ENCODE peak calls at places on chromosomes 2 and 18, in six cellular contexts. F, W, A, I, N and D are unnamed samples.

GRCh38 chr2:162123806-162124758 is 28.0 kb downstream of the GCG start:
- DNase-seq in W (peak; percentile 70), I (no peak), A (peak; percentile 57), N (no peak), F (no peak), D (no peak)

GRCh38 chr2:160324161-160324768 is 124.2 kb upstream of the ITGB6 start:
- DNase-seq in W (no peak), N (peak; percentile 53), F (peak; percentile 63), A (peak; percentile 48), I (peak; percentile 14), D (peak; percentile 53)

GRCh38 chr2:56313541-56313940 is 129.8 kb downstream of the CCDC85A start:
- DNase-seq in W (no peak), F (no peak), I (no peak), N (no peak), A (peak; percentile 35), D (no peak)

GRCh38 chr2:212970132-212970531 is 181.3 kb downstream of the IKZF2 start:
- DNase-seq in I (no peak), W (no peak), N (no peak), A (peak; percentile 59), F (no peak), D (no peak)

GRCh38 chr2:102245266-102246151 is 58.7 kb downstream of the IL1RL2 start:
- DNase-seq in I (no peak), N (peak; percentile 13), A (peak; percentile 48), W (no peak), F (no peak), D (no peak)

GRCh38 chr2:165471349-165471975 is 2.0 kb downstream of the CSRNP3 start:
- DNase-seq in I (no peak), A (no peak), F (no peak), N (no peak), W (no peak), D (no peak)

GRCh38 chr2:113979172-113980128 is 89.6 kb downstream of the ACTR3 start:
- DNase-seq in F (peak; percentile 28), N (peak; percentile 55), I (no peak), W (no peak), A (no peak), D (no peak)

GRCh38 chr2:1210352-1210751 is 202.9 kb upstream of the TPO start:
- DNase-seq in I (no peak), F (no peak), A (no peak), W (no peak), N (no peak), D (no peak)

GRCh38 chr2:129296401-129297343 is 682.8 kb upstream of the RAB6C start:
- DNase-seq in N (no peak), I (no peak), F (no peak), W (no peak), A (no peak), D (no peak)

GRCh38 chr2:63719052-63719451 is 122.6 kb upstream of the UGP2 start:
- DNase-seq in N (no peak), W (no peak), A (no peak), I (no peak), F (no peak), D (no peak)

GRCh38 chr2:182816856-182817255 is 49.6 kb downstream of the FRZB start:
- DNase-seq in N (no peak), I (no peak), W (no peak), F (no peak), A (no peak), D (no peak)

GRCh38 chr18:49055787-49056186 is 105.0 kb upstream of the SMAD7 start:
- DNase-seq in W (no peak), I (no peak), N (no peak), F (no peak), A (peak; percentile 93), D (no peak)

GRCh38 chr2:81996332-81996731 is 1691.8 kb upstream of the LRRTM1 start:
- DNase-seq in N (no peak), I (no peak), F (no peak), W (no peak), A (no peak), D (no peak)
- TF ChIP-seq CTCF in N (no peak), I (no peak), F (no peak), W (no peak), A (no peak), D (no peak)

GRCh38 chr18:61093967-61094366 is 239.3 kb upstream of the CDH20 start:
- DNase-seq in N (no peak), I (no peak), W (no peak), F (no peak), A (no peak), D (no peak)

GRCh38 chr18:61091379-61091778 is 241.9 kb upstream of the CDH20 start:
- DNase-seq in A (no peak), F (no peak), W (no peak), N (no peak), I (no peak), D (no peak)

DNA sequence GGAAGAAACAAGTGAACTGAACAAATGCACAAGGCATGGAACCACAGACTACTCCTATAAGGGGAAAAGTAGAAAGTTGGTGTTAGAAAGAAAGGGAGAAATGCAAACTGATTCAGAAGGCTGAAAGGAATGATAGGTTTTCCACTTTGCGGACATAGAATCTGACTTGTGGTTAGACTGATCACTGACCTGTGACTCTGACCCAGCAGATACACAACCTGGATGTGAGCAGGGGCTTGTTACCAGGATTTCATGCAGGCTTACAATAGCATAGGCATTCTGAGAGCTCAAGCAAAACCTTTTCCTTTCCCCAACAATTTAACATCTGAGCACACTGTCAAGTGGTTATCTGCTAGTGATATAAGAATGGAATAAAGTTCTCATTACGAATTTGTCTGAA is 237.0 kb upstream of the CDH20 start:
- DNase-seq in F (no peak), I (no peak), N (no peak), A (no peak), W (no peak), D (no peak)
- TF ChIP-seq CTCF in F (no peak), I (no peak), N (no peak), A (no peak), W (no peak), D (no peak)

GRCh38 chr2:174957049-174957448 is 48.1 kb downstream of the CHN1 start:
- DNase-seq in I (no peak), F (no peak), A (no peak), W (no peak), N (no peak), D (no peak)

GRCh38 chr2:174952607-174953006 is 52.6 kb downstream of the CHN1 start:
- DNase-seq in A (no peak), F (no peak), I (no peak), N (no peak), W (peak; percentile 91), D (no peak)

GRCh38 chr2:174949988-174950687 is 55.0 kb downstream of the CHN1 start:
- DNase-seq in W (no peak), F (no peak), I (no peak), A (no peak), N (no peak), D (no peak)

DNA sequence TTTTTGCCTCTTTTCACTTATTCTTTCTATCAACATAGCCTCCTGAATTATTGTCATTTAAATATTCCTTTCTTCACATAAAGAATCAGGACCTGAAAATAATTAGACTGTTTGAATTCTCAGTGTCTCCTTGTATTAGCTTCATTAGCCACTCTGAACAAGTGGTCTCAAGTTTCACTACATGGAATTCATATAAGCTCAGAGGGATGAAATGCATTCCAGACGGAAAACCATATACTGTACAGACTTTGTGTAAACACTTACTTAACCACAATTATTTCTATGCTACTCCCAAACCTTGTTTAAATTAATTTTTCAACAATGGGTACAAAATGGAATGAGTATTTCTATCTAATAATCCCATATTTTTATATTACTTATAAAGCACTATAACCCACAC is 53.4 kb downstream of the CHN1 start:
- DNase-seq in A (peak; percentile 65), N (no peak), F (no peak), I (no peak), W (peak; percentile 81), D (no peak)
- TF ChIP-seq CTCF in A (no peak), N (no peak), F (no peak), I (no peak), W (no peak), D (no peak)

DNA sequence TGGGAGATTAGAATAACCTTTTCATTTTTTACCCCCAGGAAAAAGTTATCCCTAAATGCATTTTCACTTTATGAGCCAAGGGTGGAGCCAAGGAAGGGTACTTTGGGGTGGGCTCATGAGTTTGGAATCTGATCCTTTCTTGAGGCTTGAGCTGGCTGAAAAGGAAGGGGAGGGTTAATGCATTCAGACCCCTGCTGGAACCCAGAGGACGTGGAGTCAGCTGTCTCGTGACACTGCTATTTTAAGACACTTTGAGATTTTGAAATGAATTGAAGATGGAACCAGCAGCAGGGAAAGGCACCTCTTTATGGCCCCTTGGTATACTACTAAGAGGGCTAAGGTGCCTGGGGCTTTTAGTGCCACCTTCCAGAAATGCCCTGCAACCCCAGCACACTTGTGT is 90.4 kb downstream of the MARCHF4 start:
- DNase-seq in A (no peak), I (no peak), W (no peak), F (no peak), N (no peak), D (no peak)
- TF ChIP-seq CTCF in A (no peak), I (no peak), W (no peak), F (no peak), N (no peak), D (no peak)

DNA sequence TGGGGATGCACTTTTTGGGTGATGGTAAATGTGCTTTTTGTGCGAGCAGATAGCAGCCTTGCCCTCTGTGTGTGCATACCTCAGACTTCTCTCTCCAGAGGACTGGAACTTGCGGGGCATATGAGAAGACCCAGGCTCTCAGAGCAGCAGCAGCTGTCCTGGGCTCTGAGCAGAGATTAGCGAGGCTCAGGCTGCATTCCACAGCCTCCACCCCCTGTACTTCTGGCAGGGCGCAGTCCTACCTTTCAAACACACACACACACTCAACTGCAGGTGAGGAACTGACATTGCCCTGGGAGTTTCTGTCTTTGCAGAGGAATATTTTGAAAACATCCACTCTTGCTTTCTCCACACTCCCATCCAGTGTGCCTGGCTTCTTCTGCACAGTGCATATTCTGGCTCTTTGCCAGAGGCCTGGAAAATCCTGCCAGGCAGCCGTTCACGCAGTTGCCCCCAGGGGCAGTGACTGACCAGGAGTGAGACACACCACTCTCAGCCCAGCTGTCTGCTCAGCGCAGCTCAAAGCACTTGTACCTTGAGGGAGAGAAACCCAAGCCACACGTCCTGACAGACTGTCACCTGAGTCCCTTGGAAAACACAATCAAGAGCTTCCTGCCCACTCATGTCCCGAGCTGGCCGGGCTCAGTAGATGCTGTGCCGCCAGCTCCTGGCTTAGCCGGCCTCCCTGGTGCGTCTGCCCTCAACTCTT is 460.8 kb downstream of the RNF144A start:
- DNase-seq in A (no peak), N (peak; percentile 75), I (no peak), F (peak; percentile 25), W (no peak), D (no peak)
- TF ChIP-seq CTCF in A (no peak), N (peak; percentile 48), I (no peak), F (no peak), W (no peak), D (peak; percentile 46)

GRCh38 chr2:134141598-134142340 is 112.1 kb upstream of the MGAT5 start:
- DNase-seq in A (no peak), F (no peak), N (no peak), I (no peak), W (no peak), D (no peak)
- TF ChIP-seq CTCF in A (no peak), F (no peak), N (no peak), I (no peak), W (no peak), D (no peak)

GRCh38 chr18:55275042-55275897 is 312.7 kb downstream of the TCF4 start:
- DNase-seq in W (peak; percentile 57), A (peak; percentile 94), I (no peak), F (no peak), N (no peak), D (no peak)
- TF ChIP-seq CTCF in W (peak; percentile 17), A (peak; percentile 75), I (no peak), F (no peak), N (peak; percentile 47), D (no peak)

GRCh38 chr2:233059797-233060499 is at the start of gene INPP5D:
- DNase-seq in N (no peak), I (peak; percentile 65), F (no peak), W (no peak), A (no peak), D (no peak)
- TF ChIP-seq CTCF in N (no peak), I (no peak), F (no peak), W (no peak), A (no peak), D (no peak)